ENCODE peak calls at places on chromosomes 11 and 22, in five cellular contexts. Z is fibroblast of lung; A is right lobe of liver; H is CD4-positive, alpha-beta memory T cell; W is psoas muscle. O is an unnamed sample.

GRCh38 chr11:116217006-116217405 is 555.8 kb downstream of the BUD13 start:
- DNase-seq in Z (peak; percentile 27), A (no peak), H (no peak), W (no peak), O (no peak)

GRCh38 chr11:2586793-2587131 is 113.0 kb downstream of the KCNQ1OT1 start:
- DNase-seq in Z (no peak), A (no peak), H (no peak), W (peak; percentile 45), O (no peak)

GRCh38 chr11:57230797-57231538 is 6.1 kb downstream of the APLNR start:
- DNase-seq in Z (no peak), A (no peak), H (no peak), W (no peak), O (no peak)

GRCh38 chr22:32325811-32326237 is 31.8 kb upstream of the RFPL3 start:
- DNase-seq in Z (no peak), A (no peak), H (no peak), W (no peak), O (no peak)

GRCh38 chr11:31817621-31818493 is 6.7 kb upstream of the PAX6 start:
- DNase-seq in Z (peak; percentile 28), A (no peak), H (no peak), W (no peak), O (no peak)

GRCh38 chr11:10693509-10694071 is at the start of gene IRAG1:
- DNase-seq in Z (peak; percentile 72), A (no peak), H (no peak), W (peak; percentile 69), O (no peak)

GRCh38 chr11:8252388-8252787 is 11.3 kb downstream of the LMO1 start:
- DNase-seq in Z (no peak), A (no peak), H (no peak), W (peak; percentile 12), O (no peak)

GRCh38 chr11:56905936-56906335 is 82.8 kb upstream of the OR5AK2 start:
- DNase-seq in Z (peak; percentile 22), A (no peak), H (no peak), W (no peak), O (no peak)

GRCh38 chr11:47863893-47864430 is 15.8 kb upstream of the NUP160 start:
- DNase-seq in Z (no peak), A (no peak), H (no peak), W (no peak), O (no peak)

GRCh38 chr11:85809881-85810280 is 1.1 kb downstream of the SYTL2 start:
- DNase-seq in Z (no peak), A (no peak), H (no peak), W (no peak), O (no peak)

GRCh38 chr22:40196628-40197027 is 18.9 kb downstream of the TNRC6B start:
- DNase-seq in Z (peak; percentile 97), A (no peak), H (no peak), W (no peak), O (no peak)

GRCh38 chr11:83571301-83571700 is 285.1 kb upstream of the CCDC90B start:
- DNase-seq in Z (peak; percentile 61), A (no peak), H (no peak), W (no peak), O (no peak)

GRCh38 chr11:117420598-117420997 is 92.9 kb downstream of the CEP164 start:
- DNase-seq in Z (no peak), A (no peak), H (no peak), W (no peak), O (no peak)

GRCh38 chr11:79925570-79925969 is 484.7 kb upstream of the TENM4 start:
- DNase-seq in Z (no peak), A (no peak), H (no peak), W (no peak), O (no peak)

GRCh38 chr22:50261615-50262459 is at the start of gene MAPK12:
- DNase-seq in Z (peak; percentile 45), A (no peak), H (no peak), W (peak; percentile 85), O (no peak)

GRCh38 chr11:105132716-105133511 is 6.7 kb downstream of the CARD18 start:
- DNase-seq in Z (peak; percentile 72), A (no peak), H (no peak), W (no peak), O (no peak)

GRCh38 chr11:86464509-86465221 is 90.0 kb downstream of the CCDC81 start:
- DNase-seq in Z (no peak), A (no peak), H (no peak), W (no peak), O (no peak)

GRCh38 chr11:128181090-128181485 is 406.3 kb downstream of the ETS1 start:
- DNase-seq in Z (no peak), A (no peak), H (no peak), W (no peak), O (no peak)

GRCh38 chr22:42814215-42814614 is 42.9 kb downstream of the ARFGAP3 start:
- DNase-seq in Z (no peak), A (no peak), H (no peak), W (no peak), O (no peak)

GRCh38 chr22:43923191-43923590 is 414 bp upstream of the PNPLA3 start:
- DNase-seq in Z (peak; percentile 24), A (no peak), H (peak; percentile 3), W (no peak), O (peak; percentile 52)

GRCh38 chr22:31343235-31344191 is 2.6 kb downstream of the PATZ1 start:
- DNase-seq in Z (no peak), A (peak; percentile 31), H (no peak), W (no peak), O (no peak)

GRCh38 chr11:71147331-71147730 is 105.0 kb downstream of the SHANK2 start:
- DNase-seq in Z (no peak), A (no peak), H (no peak), W (no peak), O (no peak)

GRCh38 chr22:22111267-22111751 is 128.7 kb upstream of the TOP3B start:
- DNase-seq in Z (peak; percentile 90), A (no peak), H (no peak), W (no peak), O (no peak)

GRCh38 chr11:104003491-104003890 is 32.9 kb upstream of the DDI1 start:
- DNase-seq in Z (peak; percentile 85), A (no peak), H (no peak), W (no peak), O (no peak)

GRCh38 chr11:100562102-100562501 is 125.0 kb upstream of the ARHGAP42 start:
- DNase-seq in Z (peak; percentile 89), A (no peak), H (no peak), W (no peak), O (no peak)

GRCh38 chr11:66548041-66548440 is 1.3 kb downstream of the ACTN3 start:
- DNase-seq in Z (no peak), A (no peak), H (no peak), W (peak; percentile 80), O (no peak)

GRCh38 chr22:20761536-20761935 is 12.4 kb upstream of the SERPIND1 start:
- DNase-seq in Z (peak; percentile 65), A (no peak), H (no peak), W (no peak), O (no peak)

GRCh38 chr22:25746012-25746373 is 4.0 kb downstream of the MYO18B start:
- DNase-seq in Z (peak; percentile 76), A (no peak), H (no peak), W (no peak), O (no peak)

DNA sequence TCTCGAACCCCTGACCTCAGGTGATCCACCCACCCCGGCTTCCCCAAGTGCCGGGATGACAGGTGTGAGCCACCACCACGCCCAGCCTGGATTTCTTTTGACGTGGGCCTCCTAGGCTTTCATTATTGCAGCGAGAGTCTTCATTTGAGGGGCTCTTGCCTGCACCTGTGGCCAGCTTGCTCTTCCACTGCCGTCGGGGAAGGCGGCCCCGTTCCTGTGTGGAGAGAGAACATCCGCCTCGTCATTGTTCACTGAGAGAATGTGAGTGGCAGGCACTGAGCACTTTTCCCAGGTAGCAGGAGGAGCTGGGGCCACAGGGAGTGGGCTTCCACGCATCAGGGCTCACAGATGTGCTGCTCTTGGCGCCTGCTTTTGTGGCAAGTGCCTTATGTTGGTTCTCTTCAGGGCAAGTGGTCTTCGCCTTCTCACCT is 365.0 kb downstream of the TBC1D22A start:
- DNase-seq in Z (no peak), A (no peak), H (no peak), W (no peak), O (no peak)
- H3K4me3 ChIP-seq in Z (no peak overlapping the region), A (no peak overlapping the region), H (no peak overlapping the region), W (no peak overlapping the region), O (no peak overlapping the region)

DNA sequence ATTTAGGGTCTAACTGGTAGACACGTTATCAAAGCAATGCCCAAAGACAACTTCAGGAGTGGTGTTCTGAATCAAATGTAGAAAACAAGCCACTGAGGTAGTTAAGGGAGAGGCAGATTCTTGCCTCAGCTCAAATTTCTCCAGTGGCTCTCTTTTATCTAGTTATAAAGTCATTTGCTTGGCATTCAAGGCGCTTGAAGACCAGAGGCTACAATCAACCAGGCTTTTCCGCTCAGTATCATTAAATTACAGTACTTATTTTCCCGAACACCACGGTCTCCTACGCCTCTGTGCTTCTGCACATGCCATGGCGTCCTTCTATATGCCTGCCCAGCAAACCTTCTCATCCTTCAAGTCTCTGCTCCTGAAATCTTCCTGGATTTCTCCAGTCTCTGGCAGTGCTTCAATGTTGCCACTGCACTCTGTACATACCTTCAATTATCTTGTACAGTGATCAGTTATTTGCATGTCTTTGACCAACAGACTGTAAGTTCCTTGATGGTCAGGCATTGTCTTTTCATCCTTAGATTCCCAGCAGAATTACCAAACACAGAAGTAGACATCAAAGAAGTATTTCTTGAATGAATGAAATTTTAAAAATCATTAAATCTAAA is 1.4 kb downstream of the POGLUT3 start:
- DNase-seq in Z (peak; percentile 52), A (no peak), H (no peak), W (no peak), O (no peak)
- H3K4me3 ChIP-seq in Z (peak overlapping the region; percentile 8), A (peak overlapping the region; percentile 77), H (no peak overlapping the region), W (peak overlapping the region; percentile 75), O (no peak overlapping the region)

DNA sequence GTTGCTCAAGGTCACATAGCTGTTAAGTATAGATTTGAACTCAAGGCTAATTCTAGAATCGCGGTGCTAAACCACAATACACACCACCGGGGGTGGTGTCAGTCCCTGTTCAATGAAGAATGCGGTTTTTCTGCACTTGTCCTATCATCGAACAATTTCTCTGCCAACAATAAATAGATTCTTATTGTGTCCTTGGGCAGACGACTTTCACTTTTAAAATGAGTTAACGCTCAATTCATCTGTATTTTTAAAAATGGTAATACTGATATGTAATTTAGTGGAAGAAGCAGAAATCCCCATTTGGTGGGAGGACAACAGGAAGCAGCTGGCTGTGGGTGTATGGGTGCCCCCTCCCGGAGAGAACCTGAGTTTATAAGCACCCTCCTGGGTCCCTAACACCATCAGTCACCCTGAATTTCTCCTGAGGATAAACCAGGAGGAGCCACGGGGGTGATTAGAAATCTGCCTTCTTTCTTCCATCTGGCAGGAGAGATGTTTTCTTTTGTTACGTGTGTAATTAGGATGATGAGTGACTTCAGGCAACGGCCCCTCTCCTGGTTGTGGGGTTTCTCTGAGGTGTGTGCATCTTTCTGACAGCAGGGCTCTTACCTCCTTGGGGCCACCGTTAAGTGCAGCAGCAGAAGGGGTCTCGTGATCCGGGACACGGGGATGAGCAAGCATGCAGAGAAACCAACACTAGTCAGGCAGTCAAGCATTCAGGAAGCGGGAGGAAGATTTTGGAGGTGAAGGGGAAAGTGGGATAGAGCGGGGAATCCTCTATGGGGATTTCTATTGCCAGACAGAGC is 87.7 kb downstream of the GRAMD1B start:
- DNase-seq in Z (no peak), A (no peak), H (no peak), W (no peak), O (no peak)
- H3K4me3 ChIP-seq in Z (no peak overlapping the region), A (no peak overlapping the region), H (no peak overlapping the region), W (no peak overlapping the region), O (no peak overlapping the region)

DNA sequence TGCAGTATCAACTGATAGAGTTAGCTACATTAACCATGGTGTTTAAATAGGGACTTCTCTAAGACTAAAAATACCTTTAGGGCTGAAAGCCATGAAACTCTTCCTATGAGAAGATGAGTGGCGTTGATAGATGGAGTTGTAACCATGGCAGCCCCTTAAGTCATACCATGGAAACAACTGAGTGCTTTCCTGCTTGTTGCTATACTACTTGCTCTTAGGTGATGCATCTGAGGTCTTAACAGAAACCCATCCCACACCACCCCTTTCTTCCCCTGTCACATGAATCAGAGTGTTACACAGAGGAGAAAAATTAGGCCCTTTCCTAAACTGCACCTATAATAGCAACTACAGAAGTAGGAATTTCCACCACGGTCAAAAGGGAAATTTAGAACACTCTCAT is 64.3 kb upstream of the ZC3H12C start:
- DNase-seq in Z (peak; percentile 17), A (no peak), H (no peak), W (no peak), O (no peak)
- H3K4me3 ChIP-seq in Z (no peak overlapping the region), A (no peak overlapping the region), H (no peak overlapping the region), W (no peak overlapping the region), O (no peak overlapping the region)

O was measured in Jurkat, Clone E6-1.